ENCODE peak calls at places on chromosomes 6 and 20, in ten cellular contexts. P is stimulated activated CD4-positive, alpha-beta T cell treated with anti-CD3 and anti-CD28 coated beads, Interleukin-15, amount 100 ng/mL, for 1 hour; U is progenitor cell of endocrine pancreas; B is cardiac septum; A is endothelial cell of umbilical vein; D is putamen; V is fibroblast of villous mesenchyme; N is hypothalamus; L is activated CD4-positive, CD25-positive, alpha-beta regulatory T cell; Y is mesendoderm. I is an unnamed sample.

GRCh38 chr6:84536914-84537638 is 227.3 kb downstream of the TBX18 start:
- DNase-seq in U (no peak), Y (peak; percentile 90), D (no peak), B (no peak), P (no peak), V (no peak), L (no peak), A (no peak), N (no peak), I (no peak)

GRCh38 chr6:147154454-147154853 is 49.8 kb upstream of the STXBP5 start:
- DNase-seq in V (peak; percentile 63), B (no peak), Y (no peak), N (no peak), A (no peak), L (no peak), P (no peak), U (no peak), D (no peak), I (no peak)

GRCh38 chr6:120916844-120917243 is 417.4 kb downstream of the TBC1D32 start:
- DNase-seq in N (no peak), U (no peak), B (no peak), L (no peak), P (no peak), A (no peak), D (no peak), Y (no peak), V (no peak), I (no peak)

GRCh38 chr6:142531727-142532126 is 229.9 kb downstream of the ADGRG6 start:
- DNase-seq in D (no peak), A (no peak), Y (peak; percentile 72), U (no peak), N (no peak), L (no peak), B (no peak), P (no peak), V (no peak), I (no peak)

GRCh38 chr6:1552296-1552761 is 57.4 kb upstream of the FOXC1 start:
- DNase-seq in N (no peak), U (no peak), Y (peak; percentile 33), B (no peak), L (no peak), P (no peak), A (peak; percentile 15), V (no peak), D (no peak), I (no peak)

GRCh38 chr20:56245761-56246160 is 2.8 kb upstream of the MC3R start:
- DNase-seq in D (no peak), Y (peak; percentile 11), A (no peak), P (no peak), V (peak; percentile 59), N (no peak), U (no peak), L (no peak), B (no peak), I (no peak)

GRCh38 chr20:52033313-52033712 is 158.3 kb downstream of the ZFP64 start:
- DNase-seq in P (no peak), A (no peak), L (no peak), N (no peak), D (no peak), B (no peak), U (no peak), Y (peak; percentile 49), V (no peak), I (no peak)

GRCh38 chr6:2353412-2354137 is 108.2 kb upstream of the GMDS start:
- DNase-seq in B (peak; percentile 80), Y (peak; percentile 72), L (peak; percentile 35), A (peak; percentile 92), V (peak; percentile 75), N (no peak), D (peak; percentile 68), P (peak; percentile 34), U (peak; percentile 49), I (peak; percentile 77)

GRCh38 chr20:41369673-41370072 is 3.1 kb upstream of the EMILIN3 start:
- DNase-seq in L (no peak), A (no peak), P (no peak), N (no peak), Y (no peak), V (no peak), U (no peak), B (no peak), D (no peak), I (no peak)

GRCh38 chr20:64055893-64056638 is 6.6 kb upstream of the SOX18 start:
- DNase-seq in L (no peak), A (peak; percentile 84), D (no peak), V (no peak), N (no peak), P (no peak), Y (peak; percentile 52), B (peak; percentile 85), U (no peak), I (no peak)

GRCh38 chr6:106799008-106799952 is 169.9 kb downstream of the QRSL1 start:
- DNase-seq in B (no peak), A (no peak), L (no peak), U (no peak), Y (peak; percentile 68), V (peak; percentile 93), N (no peak), P (no peak), D (no peak), I (no peak)

GRCh38 chr20:38213607-38213940 is 47.0 kb downstream of the KIAA1755 start:
- DNase-seq in U (no peak), D (no peak), B (no peak), V (no peak), L (no peak), N (no peak), P (no peak), Y (no peak), A (no peak), I (no peak)

GRCh38 chr6:47438481-47439347 is 38.9 kb upstream of the CD2AP start:
- DNase-seq in L (no peak), V (no peak), Y (no peak), P (no peak), U (no peak), D (no peak), N (no peak), A (no peak), B (no peak), I (no peak)

GRCh38 chr6:90005048-90005827 is 111.0 kb downstream of the GJA10 start:
- DNase-seq in B (no peak), Y (no peak), P (no peak), D (no peak), L (no peak), A (no peak), U (no peak), V (no peak), N (no peak), I (no peak)

GRCh38 chr20:38804243-38804642 is 1.3 kb upstream of the PPP1R16B start:
- DNase-seq in N (no peak), P (no peak), V (no peak), Y (peak; percentile 30), L (no peak), A (no peak), B (no peak), U (no peak), D (no peak), I (no peak)

GRCh38 chr6:39855356-39855995 is 63.3 kb downstream of the DAAM2 start:
- DNase-seq in V (no peak), N (no peak), D (no peak), A (no peak), P (no peak), Y (no peak), U (no peak), L (no peak), B (no peak), I (no peak)

GRCh38 chr6:29647927-29648642 is 8.8 kb upstream of the MOG start:
- DNase-seq in L (no peak), B (no peak), U (no peak), A (peak; percentile 29), P (no peak), N (no peak), D (no peak), Y (peak; percentile 66), V (peak; percentile 46), I (no peak)

GRCh38 chr6:105769987-105770386 is 316.1 kb upstream of the PRDM1 start:
- DNase-seq in A (no peak), N (no peak), Y (peak; percentile 52), L (no peak), P (no peak), U (no peak), D (no peak), V (no peak), B (no peak), I (no peak)

GRCh38 chr20:43040427-43040826 is 149.3 kb downstream of the PTPRT start:
- DNase-seq in A (no peak), U (peak; percentile 55), P (no peak), N (no peak), V (no peak), Y (peak; percentile 83), B (no peak), D (no peak), L (no peak), I (no peak)

GRCh38 chr6:92723390-92723931 is 695.9 kb downstream of the EPHA7 start:
- DNase-seq in P (no peak), L (no peak), Y (no peak), U (no peak), B (no peak), A (no peak), N (no peak), V (peak; percentile 57), D (no peak), I (no peak)

GRCh38 chr6:73704260-73704659 is 8.3 kb downstream of the CD109 start:
- DNase-seq in L (no peak), A (peak; percentile 66), U (no peak), P (no peak), D (no peak), B (no peak), V (peak; percentile 97), N (no peak), Y (peak; percentile 29), I (no peak)

GRCh38 chr20:32287231-32287638 is 9.8 kb downstream of the KIF3B start:
- DNase-seq in Y (no peak), D (no peak), V (no peak), B (no peak), N (no peak), A (no peak), U (no peak), L (no peak), P (no peak), I (no peak)

GRCh38 chr6:30044630-30045029 is 16.4 kb upstream of the POLR1H start:
- DNase-seq in B (no peak), U (no peak), V (peak; percentile 34), N (no peak), L (no peak), P (no peak), Y (no peak), A (no peak), D (no peak), I (no peak)

GRCh38 chr6:135170849-135171248 is 10.3 kb upstream of the MYB start:
- DNase-seq in V (no peak), U (no peak), D (no peak), B (no peak), L (no peak), A (no peak), Y (no peak), N (no peak), P (no peak), I (no peak)

GRCh38 chr6:159819098-159819497 is 19.0 kb downstream of the PNLDC1 start:
- DNase-seq in Y (no peak), P (no peak), B (no peak), V (no peak), L (no peak), N (no peak), A (no peak), U (no peak), D (no peak), I (no peak)

GRCh38 chr6:143299253-143300166 is 151.0 kb downstream of the ADAT2 start:
- DNase-seq in U (no peak), L (no peak), N (no peak), P (no peak), V (no peak), D (no peak), A (no peak), B (no peak), Y (peak; percentile 17), I (no peak)

GRCh38 chr20:50758469-50758868 is 27.1 kb downstream of the PARD6B start:
- DNase-seq in L (no peak), A (no peak), V (no peak), B (no peak), Y (no peak), U (no peak), P (no peak), N (no peak), D (no peak), I (no peak)

GRCh38 chr6:150177260-150178246 is 34.7 kb downstream of the PPP1R14C start:
- DNase-seq in L (no peak), D (no peak), N (no peak), Y (peak; percentile 66), V (no peak), A (no peak), U (no peak), P (no peak), B (no peak), I (no peak)